ENCODE peak calls at places on chromosomes 2 and 18, in four cellular contexts. D is A549, F is right lobe of liver, U is OCI-LY7. X is an unnamed sample.

GRCh38 chr2:163121483-163121882 is 282.9 kb upstream of the KCNH7 start:
- DNase-seq in D (no peak), F (no peak), U (no peak), X (no peak)

GRCh38 chr2:127093648-127094210 is 13.2 kb downstream of the BIN1 start:
- DNase-seq in D (no peak), U (no peak), F (no peak), X (no peak)

GRCh38 chr2:47232738-47233415 is 77.8 kb upstream of the STPG4 start:
- DNase-seq in U (no peak), D (no peak), F (no peak), X (peak; percentile 31)

GRCh38 chr18:58572181-58572580 is 56.7 kb downstream of the ALPK2 start:
- DNase-seq in F (no peak), U (no peak), D (peak; percentile 65), X (no peak)

GRCh38 chr2:526918-527317 is 150.3 kb downstream of the TMEM18 start:
- DNase-seq in U (no peak), F (no peak), D (no peak), X (no peak)

GRCh38 chr2:111091811-111092211 is 28.9 kb upstream of the BCL2L11 start:
- DNase-seq in F (no peak), U (no peak), D (no peak), X (no peak)

GRCh38 chr2:6832995-6833604 is 32.6 kb downstream of the CMPK2 start:
- DNase-seq in U (no peak), F (no peak), D (no peak), X (no peak)

GRCh38 chr2:130387071-130387400 is 31.2 kb downstream of the PTPN18 start:
- DNase-seq in F (no peak), D (no peak), U (peak; percentile 65), X (no peak)

GRCh38 chr2:233794128-233794658 is 16.1 kb downstream of the MROH2A start:
- DNase-seq in D (no peak), U (no peak), F (no peak), X (no peak)

GRCh38 chr2:48551548-48551947 is 21.6 kb downstream of the STON1 start:
- DNase-seq in D (no peak), U (no peak), F (no peak), X (no peak)

GRCh38 chr2:96271995-96272394 is 6.0 kb downstream of the CIAO1 start:
- DNase-seq in U (no peak), F (no peak), D (peak; percentile 26), X (no peak)

GRCh38 chr2:129812071-129812470 is 167.4 kb upstream of the RAB6C start:
- DNase-seq in U (peak; percentile 20), D (no peak), F (peak; percentile 58), X (no peak)

GRCh38 chr2:16931441-16931840 is 265.8 kb upstream of the CYRIA start:
- DNase-seq in F (no peak), D (no peak), U (no peak), X (no peak)

GRCh38 chr2:210617732-210618330 is 61.4 kb downstream of the CPS1 start:
- DNase-seq in D (peak; percentile 41), U (peak; percentile 33), F (no peak), X (peak; percentile 51)

GRCh38 chr2:223203971-223204370 is 152.0 kb downstream of the KCNE4 start:
- DNase-seq in U (no peak), F (no peak), D (no peak), X (no peak)

GRCh38 chr2:190587106-190587505 is 52.6 kb upstream of the NEMP2 start:
- DNase-seq in U (no peak), F (no peak), D (no peak), X (no peak)

GRCh38 chr2:148483675-148484074 is 160.9 kb upstream of the EPC2 start:
- DNase-seq in F (no peak), D (no peak), U (no peak), X (peak; percentile 30)

GRCh38 chr18:58254873-58255511 is 211.0 kb downstream of the NEDD4L start:
- DNase-seq in F (no peak), U (no peak), D (no peak), X (no peak)

GRCh38 chr2:102138331-102138730 is 4.2 kb upstream of the IL1R1 start:
- DNase-seq in D (no peak), U (no peak), F (no peak), X (no peak)

GRCh38 chr18:267380-267687 is 513 bp downstream of the THOC1 start:
- DNase-seq in U (peak; percentile 60), D (peak; percentile 32), F (no peak), X (no peak)

GRCh38 chr2:108594982-108595464 is 60.8 kb downstream of the LIMS1 start:
- DNase-seq in F (no peak), D (peak; percentile 87), U (no peak), X (no peak)

GRCh38 chr2:235724964-235725603 is 231.2 kb downstream of the AGAP1 start:
- DNase-seq in F (no peak), D (no peak), U (no peak), X (no peak)

GRCh38 chr2:170974304-170974993 is 45.4 kb downstream of the GORASP2 start:
- DNase-seq in D (no peak), U (no peak), F (no peak), X (no peak)

GRCh38 chr2:12253167-12253778 is 463.5 kb upstream of the TRIB2 start:
- DNase-seq in D (no peak), F (no peak), U (no peak), X (no peak)

GRCh38 chr18:45357681-45358470 is 257.4 kb upstream of the SLC14A2 start:
- DNase-seq in D (no peak), U (no peak), F (no peak), X (no peak)

DNA sequence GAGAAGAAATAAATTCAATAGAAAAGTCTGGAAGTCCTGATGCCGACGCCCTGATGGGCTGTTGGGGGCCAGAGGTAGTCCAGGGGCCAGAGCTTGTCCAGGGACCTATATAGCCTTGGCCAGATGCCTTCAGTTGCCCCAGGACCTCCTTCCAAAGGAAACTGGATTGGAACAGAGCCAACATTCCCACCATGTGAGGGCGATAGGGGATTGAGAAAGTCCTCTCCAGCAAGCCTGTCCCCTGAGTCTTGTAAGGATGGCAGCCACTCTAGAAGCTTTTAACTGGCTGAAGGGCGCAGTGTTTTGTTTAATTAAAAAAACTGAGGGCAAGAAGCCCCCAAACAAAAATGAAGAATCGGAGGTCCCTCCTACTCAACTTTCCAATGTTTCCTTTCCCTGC is 54.9 kb upstream of the CDCA7 start:
- DNase-seq in F (no peak), U (no peak), D (no peak), X (no peak)
- H3K9me3 ChIP-seq in F (no peaks in the 10 kb centered on the region), U (no peaks in the 10 kb centered on the region), D (peaks cover 23% of the 10 kb centered on the region), X (no peaks in the 10 kb centered on the region)

DNA sequence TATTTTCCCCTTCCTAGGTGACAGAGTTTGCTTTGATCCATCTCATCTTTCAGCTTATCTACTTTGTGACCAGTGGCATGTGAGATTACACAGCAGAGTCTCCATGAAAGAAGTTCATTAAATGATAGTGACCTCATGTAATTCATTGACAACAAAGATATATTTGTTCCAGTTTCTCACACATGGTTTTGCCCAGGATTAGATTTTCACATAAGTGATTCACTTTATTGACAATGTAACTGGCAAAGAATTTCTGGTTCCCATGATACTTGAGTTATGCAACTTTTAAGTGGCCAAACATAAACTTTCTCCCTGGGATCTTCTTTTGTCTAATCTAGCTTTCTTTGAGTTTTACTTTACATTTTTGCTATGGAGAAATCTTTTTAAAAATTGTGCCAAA is 50.0 kb downstream of the MC4R start:
- DNase-seq in F (no peak), D (no peak), U (no peak), X (no peak)
- H3K4me3 ChIP-seq in F (no peak overlapping the region), D (no peak overlapping the region), U (no peak overlapping the region), X (no peak overlapping the region)

DNA sequence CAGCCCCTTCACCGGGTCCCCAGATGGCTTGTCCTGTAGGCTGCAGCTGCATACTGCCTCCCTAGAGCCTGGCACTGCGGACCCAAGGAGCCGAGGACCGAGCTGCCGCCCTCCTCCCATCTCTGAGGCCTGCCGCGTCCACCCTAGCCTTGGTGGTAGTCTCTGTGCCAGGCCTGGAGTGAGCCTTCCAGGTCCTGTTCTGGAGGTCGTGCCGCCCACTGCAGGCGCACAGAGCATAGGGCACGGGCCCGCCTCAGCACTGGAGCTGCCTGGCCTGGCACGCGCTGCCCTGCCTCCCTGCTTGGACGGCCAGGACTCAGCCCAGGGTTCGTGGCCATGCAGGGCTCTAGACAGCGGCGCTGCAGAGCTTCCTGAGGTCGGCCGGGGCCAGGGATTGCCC is 239.5 kb downstream of the DCDC2C start:
- DNase-seq in F (no peak), D (no peak), U (no peak), X (no peak)
- H3K9me3 ChIP-seq in F (no peaks in the 10 kb centered on the region), D (no peaks in the 10 kb centered on the region), U (no peaks in the 10 kb centered on the region), X (no peaks in the 10 kb centered on the region)

GRCh38 chr2:241841181-241842066 is 17.3 kb downstream of the PDCD1 start:
- DNase-seq in F (no peak), U (no peak), D (no peak), X (no peak)

GRCh38 chr2:241842067-241842415 is 16.7 kb downstream of the PDCD1 start:
- DNase-seq in F (no peak), D (no peak), U (no peak), X (no peak)

GRCh38 chr2:241843321-241844065 is 15.2 kb downstream of the PDCD1 start:
- DNase-seq in D (no peak), U (no peak), F (no peak), X (peak; percentile 10)

GRCh38 chr2:241844066-241844728 is 14.5 kb downstream of the PDCD1 start:
- DNase-seq in D (peak; percentile 45), U (no peak), F (peak; percentile 73), X (peak; percentile 77)

GRCh38 chr2:241842620-241843211 is 16.0 kb downstream of the PDCD1 start:
- DNase-seq in F (peak; percentile 68), D (no peak), U (no peak), X (peak; percentile 11)
- H3K4me3 ChIP-seq in F (no peak overlapping the region), D (no peak overlapping the region), U (no peak overlapping the region), X (no peak overlapping the region)

GRCh38 chr2:83742117-83742782 is 716.8 kb downstream of the SUCLG1 start:
- DNase-seq in D (peak; percentile 2), F (no peak), U (no peak), X (no peak)
- H3K9me3 ChIP-seq in D (peaks cover 12% of the 10 kb centered on the region), F (no peaks in the 10 kb centered on the region), U (no peaks in the 10 kb centered on the region), X (no peaks in the 10 kb centered on the region)

GRCh38 chr18:48932462-48932818 is 18.3 kb downstream of the SMAD7 start:
- DNase-seq in U (no peak), D (no peak), F (no peak), X (peak; percentile 47)
- H3K4me3 ChIP-seq in U (peak overlapping the region; percentile 40), D (peak overlapping the region; percentile 27), F (no peak overlapping the region), X (peak overlapping the region; percentile 29)